ENCODE peak calls at places on chromosomes 5 and 9, in eight cellular contexts. One of them, this sample, is unnamed.

GRCh38 chr5:891837-892389 is 688 bp downstream of the BRD9 start:
- DNase-seq in astrocyte: no peak
- DNase-seq in dorsolateral prefrontal cortex: no peak
- DNase-seq in keratinocyte: no peak
- DNase-seq in A673: peak
- DNase-seq in colonic mucosa: no peak
- DNase-seq in IMR-90: peak
- DNase-seq in H1: no peak
- DNase-seq in this sample: no peak

GRCh38 chr9:128393171-128393761 is 22.1 kb downstream of the URM1 start:
- DNase-seq in colonic mucosa: no peak
- DNase-seq in dorsolateral prefrontal cortex: peak
- DNase-seq in H1: no peak
- DNase-seq in A673: no peak
- DNase-seq in keratinocyte: no peak
- DNase-seq in IMR-90: no peak
- DNase-seq in astrocyte: no peak
- DNase-seq in this sample: no peak

GRCh38 chr9:78014776-78015175 is 16.8 kb downstream of the GNAQ start:
- DNase-seq in keratinocyte: no peak
- DNase-seq in colonic mucosa: no peak
- DNase-seq in astrocyte: peak
- DNase-seq in dorsolateral prefrontal cortex: no peak
- DNase-seq in IMR-90: peak
- DNase-seq in H1: no peak
- DNase-seq in A673: no peak
- DNase-seq in this sample: no peak

GRCh38 chr5:139882961-139883539 is 87.4 kb downstream of the PSD2 start:
- DNase-seq in keratinocyte: no peak
- DNase-seq in colonic mucosa: no peak
- DNase-seq in H1: no peak
- DNase-seq in A673: no peak
- DNase-seq in IMR-90: no peak
- DNase-seq in astrocyte: no peak
- DNase-seq in dorsolateral prefrontal cortex: no peak
- DNase-seq in this sample: no peak

GRCh38 chr9:86614871-86615849 is 260.9 kb upstream of the TUT7 start:
- DNase-seq in A673: peak
- DNase-seq in dorsolateral prefrontal cortex: no peak
- DNase-seq in keratinocyte: no peak
- DNase-seq in colonic mucosa: no peak
- DNase-seq in astrocyte: peak
- DNase-seq in IMR-90: peak
- DNase-seq in H1: no peak
- DNase-seq in this sample: no peak

GRCh38 chr5:116454417-116454927 is 120.2 kb downstream of the SEMA6A start:
- DNase-seq in A673: peak
- DNase-seq in IMR-90: peak
- DNase-seq in H1: no peak
- DNase-seq in keratinocyte: no peak
- DNase-seq in astrocyte: peak
- DNase-seq in dorsolateral prefrontal cortex: no peak
- DNase-seq in colonic mucosa: no peak
- DNase-seq in this sample: no peak

GRCh38 chr5:56305001-56305400 is 71.9 kb upstream of the ANKRD55 start:
- DNase-seq in keratinocyte: no peak
- DNase-seq in A673: no peak
- DNase-seq in H1: no peak
- DNase-seq in astrocyte: no peak
- DNase-seq in dorsolateral prefrontal cortex: no peak
- DNase-seq in colonic mucosa: no peak
- DNase-seq in IMR-90: no peak
- DNase-seq in this sample: no peak

GRCh38 chr9:4987996-4988421 is 2.9 kb downstream of the JAK2 start:
- DNase-seq in colonic mucosa: peak
- DNase-seq in IMR-90: peak
- DNase-seq in dorsolateral prefrontal cortex: no peak
- DNase-seq in A673: peak
- DNase-seq in keratinocyte: no peak
- DNase-seq in H1: no peak
- DNase-seq in astrocyte: peak
- DNase-seq in this sample: no peak

GRCh38 chr9:33379666-33380389 is 22.5 kb downstream of the AQP7 start:
- DNase-seq in IMR-90: no peak
- DNase-seq in keratinocyte: no peak
- DNase-seq in dorsolateral prefrontal cortex: no peak
- DNase-seq in H1: no peak
- DNase-seq in A673: no peak
- DNase-seq in colonic mucosa: no peak
- DNase-seq in astrocyte: no peak
- DNase-seq in this sample: peak

GRCh38 chr9:135023389-135023788 is 64.1 kb upstream of the OLFM1 start:
- DNase-seq in IMR-90: no peak
- DNase-seq in keratinocyte: peak
- DNase-seq in H1: no peak
- DNase-seq in colonic mucosa: no peak
- DNase-seq in dorsolateral prefrontal cortex: no peak
- DNase-seq in A673: no peak
- DNase-seq in astrocyte: peak
- DNase-seq in this sample: peak

GRCh38 chr5:67305401-67305800 is 108.8 kb upstream of the CD180 start:
- DNase-seq in astrocyte: no peak
- DNase-seq in A673: no peak
- DNase-seq in keratinocyte: no peak
- DNase-seq in IMR-90: no peak
- DNase-seq in dorsolateral prefrontal cortex: no peak
- DNase-seq in colonic mucosa: no peak
- DNase-seq in H1: no peak
- DNase-seq in this sample: no peak
- H3K27ac ChIP-seq in astrocyte: no peak
- H3K27ac ChIP-seq in A673: peak
- H3K27ac ChIP-seq in keratinocyte: no peak
- H3K27ac ChIP-seq in IMR-90: peak
- H3K27ac ChIP-seq in dorsolateral prefrontal cortex: no peak
- H3K27ac ChIP-seq in colonic mucosa: no peak
- H3K27ac ChIP-seq in H1: no peak
- H3K27ac ChIP-seq in this sample: no peak

GRCh38 chr5:132465095-132465707 is 25.4 kb downstream of the IRF1 start:
- DNase-seq in astrocyte: no peak
- DNase-seq in keratinocyte: no peak
- DNase-seq in dorsolateral prefrontal cortex: no peak
- DNase-seq in A673: no peak
- DNase-seq in H1: no peak
- DNase-seq in IMR-90: no peak
- DNase-seq in colonic mucosa: no peak
- DNase-seq in this sample: peak

GRCh38 chr5:132463808-132464154 is 26.8 kb downstream of the IRF1 start:
- DNase-seq in dorsolateral prefrontal cortex: no peak
- DNase-seq in keratinocyte: no peak
- DNase-seq in A673: no peak
- DNase-seq in astrocyte: no peak
- DNase-seq in H1: no peak
- DNase-seq in colonic mucosa: no peak
- DNase-seq in IMR-90: no peak
- DNase-seq in this sample: no peak

GRCh38 chr5:132466453-132467291 is 23.9 kb downstream of the IRF1 start:
- DNase-seq in astrocyte: peak
- DNase-seq in keratinocyte: peak
- DNase-seq in IMR-90: peak
- DNase-seq in dorsolateral prefrontal cortex: no peak
- DNase-seq in H1: no peak
- DNase-seq in A673: no peak
- DNase-seq in colonic mucosa: no peak
- DNase-seq in this sample: peak

GRCh38 chr5:132462856-132463745 is 27.5 kb downstream of the IRF1 start:
- DNase-seq in colonic mucosa: no peak
- DNase-seq in IMR-90: no peak
- DNase-seq in astrocyte: no peak
- DNase-seq in H1: no peak
- DNase-seq in dorsolateral prefrontal cortex: no peak
- DNase-seq in A673: no peak
- DNase-seq in keratinocyte: no peak
- DNase-seq in this sample: peak

GRCh38 chr5:132464155-132464939 is 26.2 kb downstream of the IRF1 start:
- DNase-seq in astrocyte: no peak
- DNase-seq in keratinocyte: no peak
- DNase-seq in H1: no peak
- DNase-seq in colonic mucosa: no peak
- DNase-seq in A673: peak
- DNase-seq in dorsolateral prefrontal cortex: no peak
- DNase-seq in IMR-90: no peak
- DNase-seq in this sample: no peak
- TF ChIP-seq CTCF in astrocyte: peak
- TF ChIP-seq CTCF in keratinocyte: no peak
- TF ChIP-seq CTCF in H1: no peak
- TF ChIP-seq CTCF in colonic mucosa: no peak
- TF ChIP-seq CTCF in A673: peak
- TF ChIP-seq CTCF in dorsolateral prefrontal cortex: no peak
- TF ChIP-seq CTCF in IMR-90: peak
- TF ChIP-seq CTCF in this sample: peak

DNA sequence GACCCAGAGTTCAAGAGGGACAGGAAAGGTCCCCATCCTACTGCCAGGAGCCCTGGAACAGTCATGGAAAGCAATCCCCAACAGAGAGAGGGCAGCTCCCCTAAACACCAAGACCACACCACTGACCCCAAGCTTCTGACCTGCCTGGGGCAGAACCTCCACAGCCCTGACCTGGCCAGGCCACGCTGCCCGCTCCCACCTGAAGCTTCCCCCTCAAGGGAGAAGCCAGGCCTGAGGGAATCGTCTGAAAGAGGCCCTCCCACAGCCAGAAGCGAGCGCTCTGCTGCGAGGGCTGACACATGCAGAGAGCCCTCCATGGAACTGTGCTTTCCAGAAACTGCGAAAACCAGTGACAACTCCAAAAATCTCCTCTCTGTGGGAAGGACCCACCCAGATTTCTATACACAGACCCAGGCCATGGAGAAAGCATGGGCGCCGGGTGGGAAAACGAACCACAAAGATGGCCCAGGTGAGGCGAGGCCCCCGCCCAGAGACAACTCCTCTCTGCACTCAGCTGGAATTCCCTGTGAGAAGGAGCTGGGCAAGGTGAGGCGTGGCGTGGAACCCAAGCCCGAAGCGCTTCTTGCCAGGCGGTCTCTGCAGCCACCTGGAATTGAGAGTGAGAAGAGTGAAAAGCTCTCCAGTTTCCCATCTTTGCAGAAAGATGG is 31.6 kb downstream of the CD180 start:
- DNase-seq in IMR-90: no peak
- DNase-seq in dorsolateral prefrontal cortex: no peak
- DNase-seq in astrocyte: no peak
- DNase-seq in H1: no peak
- DNase-seq in keratinocyte: no peak
- DNase-seq in colonic mucosa: no peak
- DNase-seq in A673: no peak
- DNase-seq in this sample: peak
- H3K27ac ChIP-seq in IMR-90: no peak
- H3K27ac ChIP-seq in dorsolateral prefrontal cortex: no peak
- H3K27ac ChIP-seq in astrocyte: no peak
- H3K27ac ChIP-seq in H1: no peak
- H3K27ac ChIP-seq in keratinocyte: no peak
- H3K27ac ChIP-seq in colonic mucosa: no peak
- H3K27ac ChIP-seq in A673: no peak
- H3K27ac ChIP-seq in this sample: peak

GRCh38 chr9:36903541-36904435 is 130.3 kb downstream of the PAX5 start:
- DNase-seq in astrocyte: peak
- DNase-seq in colonic mucosa: no peak
- DNase-seq in IMR-90: peak
- DNase-seq in A673: no peak
- DNase-seq in H1: no peak
- DNase-seq in keratinocyte: no peak
- DNase-seq in dorsolateral prefrontal cortex: no peak
- DNase-seq in this sample: no peak

GRCh38 chr9:36902861-36903524 is 131.1 kb downstream of the PAX5 start:
- DNase-seq in dorsolateral prefrontal cortex: no peak
- DNase-seq in keratinocyte: no peak
- DNase-seq in IMR-90: no peak
- DNase-seq in H1: no peak
- DNase-seq in astrocyte: no peak
- DNase-seq in colonic mucosa: no peak
- DNase-seq in A673: no peak
- DNase-seq in this sample: no peak

GRCh38 chr9:36906492-36906891 is 127.6 kb downstream of the PAX5 start:
- DNase-seq in colonic mucosa: no peak
- DNase-seq in IMR-90: no peak
- DNase-seq in astrocyte: no peak
- DNase-seq in A673: no peak
- DNase-seq in H1: no peak
- DNase-seq in dorsolateral prefrontal cortex: no peak
- DNase-seq in keratinocyte: no peak
- DNase-seq in this sample: no peak

GRCh38 chr9:36902063-36902735 is 131.9 kb downstream of the PAX5 start:
- DNase-seq in keratinocyte: no peak
- DNase-seq in astrocyte: no peak
- DNase-seq in dorsolateral prefrontal cortex: no peak
- DNase-seq in A673: no peak
- DNase-seq in IMR-90: no peak
- DNase-seq in H1: no peak
- DNase-seq in colonic mucosa: no peak
- DNase-seq in this sample: no peak

DNA sequence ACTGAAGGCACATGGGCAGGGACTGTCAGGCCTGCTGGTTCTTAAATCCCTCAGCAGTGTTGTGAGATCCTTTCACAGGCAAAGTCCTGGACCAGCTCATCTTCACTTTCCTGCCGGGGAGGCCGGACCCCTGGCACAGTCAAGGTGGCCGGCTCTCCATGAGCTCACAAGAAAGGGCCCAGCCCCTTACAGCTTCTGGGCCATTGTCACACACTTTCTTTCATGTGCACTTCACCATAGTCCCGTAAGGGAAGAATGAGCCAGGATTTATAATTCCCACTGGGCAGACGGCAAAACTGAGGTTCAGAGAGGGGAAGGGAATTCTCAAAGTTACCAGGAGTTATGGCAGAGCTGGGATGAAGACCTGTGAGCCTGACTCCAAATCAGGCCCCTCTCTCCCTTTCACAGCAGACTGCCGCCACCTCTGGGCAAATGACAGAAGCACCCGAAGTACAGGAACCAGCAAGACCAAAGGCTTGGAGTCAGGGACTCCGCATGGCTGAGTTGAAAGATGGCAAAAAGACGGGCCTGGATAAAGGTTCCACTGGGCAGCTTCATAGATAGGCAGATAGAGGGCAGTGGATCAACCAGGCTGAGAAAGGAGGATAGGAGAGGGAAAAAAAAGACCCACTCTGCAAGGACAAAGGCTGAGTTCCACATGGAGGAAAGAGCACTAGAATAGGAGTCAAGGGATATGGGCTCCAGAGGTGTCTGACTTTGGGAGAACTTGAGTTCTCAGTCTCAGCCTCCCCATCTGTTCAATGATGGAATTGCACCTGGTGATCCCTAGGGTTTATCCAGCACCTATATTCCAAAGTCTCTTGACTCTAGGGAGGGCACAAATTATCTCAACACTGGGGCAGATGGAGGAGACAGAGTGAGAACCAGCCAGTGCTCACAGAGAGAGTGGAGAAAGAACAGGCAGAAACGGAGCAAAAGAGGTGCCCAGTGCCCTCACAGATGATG is 128.7 kb downstream of the PAX5 start:
- DNase-seq in keratinocyte: no peak
- DNase-seq in astrocyte: no peak
- DNase-seq in A673: no peak
- DNase-seq in H1: no peak
- DNase-seq in dorsolateral prefrontal cortex: no peak
- DNase-seq in colonic mucosa: no peak
- DNase-seq in IMR-90: no peak
- DNase-seq in this sample: no peak
- TF ChIP-seq CTCF in keratinocyte: no peak
- TF ChIP-seq CTCF in astrocyte: no peak
- TF ChIP-seq CTCF in A673: peak
- TF ChIP-seq CTCF in H1: peak
- TF ChIP-seq CTCF in dorsolateral prefrontal cortex: no peak
- TF ChIP-seq CTCF in colonic mucosa: no peak
- TF ChIP-seq CTCF in IMR-90: no peak
- TF ChIP-seq CTCF in this sample: no peak

This sample was measured in upper lobe of right lung.